ENCODE peak calls at places on chromosomes 13 and 19, in four cellular contexts. N is GM23338, Y is sigmoid colon, L is transverse colon. V is an unnamed sample.
A peak's percentile ranks its signal among the peaks of the same experiment; 100 is the strongest.

GRCh38 chr19:7888145-7888825 is at the start of gene LRRC8E:
- DNase-seq in N (peak; percentile 92), Y (no peak), L (peak; percentile 79), V (peak; percentile 79)

GRCh38 chr13:45718992-45719391 is 16.9 kb downstream of the CBY2 start:
- DNase-seq in L (no peak), Y (no peak), N (peak; percentile 2), V (no peak)

GRCh38 chr19:47778089-47778953 is at the start of gene SELENOW:
- DNase-seq in L (peak; percentile 88), N (peak; percentile 88), Y (peak; percentile 88), V (peak; percentile 83)

GRCh38 chr19:43560687-43561086 is 14.6 kb downstream of the XRCC1 start:
- DNase-seq in L (no peak), Y (no peak), N (peak; percentile 40), V (no peak)

GRCh38 chr13:34849406-34849805 is 92.7 kb upstream of the NBEA start:
- DNase-seq in N (no peak), Y (no peak), L (no peak), V (no peak)

GRCh38 chr19:4794971-4795370 is 3.4 kb downstream of the FEM1A start:
- DNase-seq in N (no peak), L (no peak), Y (no peak), V (no peak)

GRCh38 chr13:96898212-96898611 is 96.1 kb downstream of the OXGR1 start:
- DNase-seq in N (no peak), Y (no peak), L (no peak), V (no peak)

GRCh38 chr19:3276341-3276799 is 51.9 kb downstream of the CELF5 start:
- DNase-seq in L (peak; percentile 72), Y (no peak), N (peak; percentile 95), V (peak; percentile 34)

GRCh38 chr13:64239372-64239771 is 2823.7 kb upstream of the PCDH20 start:
- DNase-seq in Y (no peak), L (no peak), N (peak; percentile 8), V (no peak)

GRCh38 chr13:45809810-45810394 is 41.7 kb downstream of the SIAH3 start:
- DNase-seq in N (no peak), Y (no peak), L (no peak), V (no peak)

GRCh38 chr13:90800082-90800746 is 547.3 kb upstream of the MIR17HG start:
- DNase-seq in Y (no peak), N (no peak), L (peak; percentile 25), V (no peak)

GRCh38 chr13:79837741-79838450 is 356.9 kb downstream of the NDFIP2 start:
- DNase-seq in Y (no peak), N (no peak), L (no peak), V (no peak)

GRCh38 chr13:74866151-74866550 is 615.8 kb downstream of the TBC1D4 start:
- DNase-seq in N (no peak), Y (no peak), L (no peak), V (no peak)

GRCh38 chr19:48381178-48381950 is 10.0 kb downstream of the KDELR1 start:
- DNase-seq in Y (no peak), L (no peak), N (peak; percentile 56), V (no peak)

GRCh38 chr19:12749938-12750521 is 1.6 kb upstream of the BEST2 start:
- DNase-seq in Y (no peak), L (peak; percentile 69), N (peak; percentile 42), V (no peak)

GRCh38 chr13:97430296-97430695 is 3.7 kb upstream of the RAP2A start:
- DNase-seq in Y (no peak), L (no peak), N (no peak), V (no peak)

GRCh38 chr19:13363954-13364353 is 142.3 kb downstream of the CACNA1A start:
- DNase-seq in N (no peak), L (no peak), Y (no peak), V (no peak)

GRCh38 chr19:46571495-46571894 is 29.6 kb upstream of the CALM3 start:
- DNase-seq in Y (no peak), N (peak; percentile 91), L (no peak), V (no peak)

GRCh38 chr19:29267701-29268100 is 54.8 kb upstream of the UQCRFS1 start:
- DNase-seq in L (no peak), Y (no peak), N (no peak), V (no peak)

GRCh38 chr19:36054733-36055686 is at the start of gene WDR62:
- DNase-seq in Y (peak; percentile 97), L (peak; percentile 94), N (peak; percentile 96), V (peak; percentile 94)

GRCh38 chr13:30791354-30791921 is 56.1 kb downstream of the ALOX5AP start:
- DNase-seq in L (no peak), N (no peak), Y (no peak), V (no peak)

GRCh38 chr19:9309974-9310446 is 372 bp upstream of the ZNF699 start:
- DNase-seq in L (peak; percentile 91), Y (peak; percentile 96), N (peak; percentile 99), V (peak; percentile 85)

GRCh38 chr19:18416778-18417249 is 2.4 kb upstream of the SSBP4 start:
- DNase-seq in L (peak; percentile 81), Y (peak; percentile 95), N (peak; percentile 93), V (peak; percentile 74)

GRCh38 chr19:18412610-18413239 is 6.5 kb upstream of the SSBP4 start:
- DNase-seq in Y (no peak), N (peak; percentile 30), L (no peak), V (no peak)

GRCh38 chr19:18414504-18415176 is 4.6 kb upstream of the SSBP4 start:
- DNase-seq in N (peak; percentile 45), Y (no peak), L (no peak), V (no peak)

GRCh38 chr19:18417250-18418033 is 1.8 kb upstream of the SSBP4 start:
- DNase-seq in L (peak; percentile 70), Y (peak; percentile 91), N (peak; percentile 89), V (no peak)

DNA sequence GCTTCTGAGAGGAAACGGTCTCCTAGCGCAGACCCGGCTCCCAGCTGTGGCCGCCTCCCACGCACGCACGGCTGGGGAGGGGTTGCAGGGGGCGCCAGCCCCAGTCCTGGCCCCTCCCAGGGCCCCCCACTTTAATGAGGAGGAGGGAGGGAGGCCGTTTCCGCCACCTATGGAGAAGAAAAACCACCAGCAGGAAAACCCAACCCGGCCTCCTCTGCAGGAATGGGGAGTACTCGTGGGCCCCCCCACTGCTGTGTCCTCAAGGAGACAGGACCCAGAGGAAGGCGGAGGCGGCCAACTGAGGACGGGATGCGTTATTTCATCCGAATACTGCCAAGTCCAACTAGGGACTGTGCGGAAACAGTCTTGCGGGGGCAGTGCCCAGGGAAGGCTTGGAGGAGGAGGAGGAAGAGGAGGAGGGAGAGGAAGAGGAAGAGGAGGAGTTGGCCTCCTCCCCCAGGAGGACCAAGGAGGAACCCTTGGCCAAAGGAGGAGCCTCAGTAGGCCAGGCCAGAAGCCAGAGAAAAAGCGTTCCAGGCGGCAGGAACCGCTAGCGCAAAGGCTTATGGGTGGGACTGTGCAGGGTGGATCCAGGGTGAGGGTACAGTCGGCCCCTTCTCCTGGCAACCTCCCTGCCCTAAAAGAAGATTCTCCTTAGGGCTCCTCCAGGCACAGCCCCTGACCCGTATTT is 3.9 kb upstream of the SSBP4 start:
- DNase-seq in L (peak; percentile 54), Y (peak; percentile 92), N (no peak), V (no peak)
- TF ChIP-seq POLR2AphosphoS5 in L (peak; percentile 66), Y (peak; percentile 78), N (no peak), V (peak; percentile 27)

GRCh38 chr19:16337809-16338469 is 13.3 kb downstream of the KLF2 start:
- DNase-seq in L (no peak), N (no peak), Y (no peak), V (no peak)

GRCh38 chr19:16335226-16335625 is 10.6 kb downstream of the KLF2 start:
- DNase-seq in Y (no peak), L (no peak), N (no peak), V (no peak)

GRCh38 chr19:16334421-16334820 is 9.8 kb downstream of the KLF2 start:
- DNase-seq in Y (no peak), N (no peak), L (no peak), V (no peak)

GRCh38 chr19:16338470-16339360 is 14.1 kb downstream of the KLF2 start:
- DNase-seq in N (peak; percentile 40), L (peak; percentile 40), Y (no peak), V (no peak)

DNA sequence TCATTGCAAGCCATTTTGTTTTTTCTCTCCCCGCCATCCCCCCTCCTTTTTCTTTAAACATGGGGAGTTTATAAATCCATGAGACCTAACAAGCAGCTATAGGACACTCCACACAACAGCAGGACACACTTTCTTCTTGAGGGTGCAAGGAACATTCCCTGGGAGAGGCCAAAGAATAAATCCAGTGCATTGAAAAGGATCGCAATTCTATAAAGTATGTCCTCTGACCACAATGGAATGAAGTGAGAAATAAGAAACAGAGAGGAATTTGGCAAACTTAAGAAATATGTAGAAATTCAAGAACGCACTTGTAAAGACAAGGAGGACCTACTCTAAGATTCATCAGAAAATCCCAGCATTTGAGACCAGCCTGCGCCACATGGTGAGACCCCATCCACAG is 11.9 kb downstream of the KLF2 start:
- DNase-seq in N (no peak), Y (no peak), L (no peak), V (no peak)
- H3K4me3 ChIP-seq in N (no peak overlapping the region), Y (no peak overlapping the region), L (no peak overlapping the region), V (no peak overlapping the region)

GRCh38 chr13:24306632-24307031 is 2.7 kb upstream of the C1QTNF9 start:
- DNase-seq in Y (no peak), N (no peak), L (no peak), V (no peak)

GRCh38 chr13:24304620-24305019 is 4.8 kb upstream of the C1QTNF9 start:
- DNase-seq in L (no peak), N (no peak), Y (peak; percentile 25), V (no peak)

GRCh38 chr13:24307211-24308067 is 1.9 kb upstream of the C1QTNF9 start:
- DNase-seq in Y (peak; percentile 38), N (no peak), L (peak; percentile 33), V (peak; percentile 73)

GRCh38 chr13:24308488-24309020 is 826 bp upstream of the C1QTNF9 start:
- DNase-seq in L (no peak), N (no peak), Y (no peak), V (no peak)

GRCh38 chr13:24308068-24308445 is 1.3 kb upstream of the C1QTNF9 start:
- DNase-seq in L (no peak), N (no peak), Y (peak; percentile 57), V (no peak)
- H3K4me1 ChIP-seq in L (no peaks in the 10 kb centered on the region), N (no peaks in the 10 kb centered on the region), Y (no peaks in the 10 kb centered on the region), V (peaks cover 21% of the 10 kb centered on the region)

DNA sequence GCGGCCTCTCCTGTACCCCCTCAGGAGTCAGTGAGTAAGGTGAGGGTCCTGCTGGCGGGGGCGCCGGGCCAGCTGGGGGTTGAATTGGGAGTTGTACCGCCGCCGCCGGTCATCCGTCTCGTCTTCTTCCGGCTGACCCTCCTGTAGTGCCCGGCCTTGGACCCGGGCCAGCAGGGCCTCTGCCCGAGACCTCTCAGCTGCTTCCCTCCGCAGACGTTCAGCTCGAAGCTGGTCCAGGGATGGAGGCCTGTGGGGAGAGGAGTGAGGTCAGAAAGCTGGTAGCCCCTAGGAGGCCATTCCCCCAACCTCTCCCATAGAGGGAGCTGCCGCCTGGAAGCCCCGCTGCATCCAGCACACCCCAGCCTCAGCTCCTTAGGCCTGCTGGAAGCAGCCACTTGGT is 3.8 kb downstream of the LENG1 start:
- DNase-seq in L (no peak), Y (no peak), N (peak; percentile 61), V (no peak)
- TF ChIP-seq POLR2AphosphoS5 in L (no peak), Y (no peak), N (peak; percentile 41), V (no peak)